ENCODE peak calls at places on chromosomes 3 and 15, in eight cellular contexts. D, X, Z, R, B, I, P and L are unnamed samples.
A peak's percentile ranks its signal among the peaks of the same experiment; 100 is the strongest.

GRCh38 chr3:79729096-79729495 is 38.7 kb downstream of the ROBO1 start:
- DNase-seq in D (no peak), X (peak; percentile 3), Z (no peak), R (no peak), B (peak; percentile 39), I (no peak), P (no peak), L (no peak)

GRCh38 chr3:61674595-61674994 is 113.2 kb downstream of the PTPRG start:
- DNase-seq in D (no peak), X (no peak), Z (no peak), R (no peak), B (no peak), I (no peak), P (no peak), L (no peak)

GRCh38 chr3:14544282-14545250 is 4.4 kb upstream of the GRIP2 start:
- DNase-seq in D (no peak), X (no peak), Z (no peak), R (peak; percentile 69), B (no peak), I (no peak), P (no peak), L (no peak)

GRCh38 chr15:36579792-36580431 is 486 bp downstream of the CDIN1 start:
- DNase-seq in D (peak; percentile 33), X (no peak), Z (no peak), R (no peak), B (no peak), I (peak; percentile 55), P (peak; percentile 3), L (no peak)

GRCh38 chr15:67750371-67750770 is 74.9 kb upstream of the SKOR1 start:
- DNase-seq in D (no peak), X (no peak), Z (no peak), R (no peak), B (no peak), I (no peak), P (no peak), L (no peak)

GRCh38 chr15:37109952-37110630 is 9.7 kb upstream of the MEIS2 start:
- DNase-seq in D (no peak), X (peak; percentile 82), Z (peak; percentile 74), R (no peak), B (peak; percentile 51), I (no peak), P (no peak), L (peak; percentile 68)

GRCh38 chr3:52705688-52706686 is at the start of the genes GLT8D1 and SPCS1:
- DNase-seq in D (peak; percentile 89), X (peak; percentile 90), Z (peak; percentile 73), R (peak; percentile 98), B (peak; percentile 96), I (peak; percentile 93), P (peak; percentile 70), L (peak; percentile 96)

GRCh38 chr3:69250014-69250413 is 127.6 kb upstream of the LMOD3 start:
- DNase-seq in D (no peak), X (peak; percentile 6), Z (no peak), R (no peak), B (no peak), I (peak; percentile 82), P (peak; percentile 42), L (peak; percentile 63)

GRCh38 chr3:111903067-111903511 is 44.0 kb downstream of the PHLDB2 start:
- DNase-seq in D (no peak), X (peak; percentile 59), Z (no peak), R (no peak), B (no peak), I (no peak), P (no peak), L (no peak)

GRCh38 chr15:29233566-29233965 is 36.1 kb downstream of the NSMCE3 start:
- DNase-seq in D (no peak), X (no peak), Z (no peak), R (no peak), B (no peak), I (no peak), P (no peak), L (no peak)

DNA sequence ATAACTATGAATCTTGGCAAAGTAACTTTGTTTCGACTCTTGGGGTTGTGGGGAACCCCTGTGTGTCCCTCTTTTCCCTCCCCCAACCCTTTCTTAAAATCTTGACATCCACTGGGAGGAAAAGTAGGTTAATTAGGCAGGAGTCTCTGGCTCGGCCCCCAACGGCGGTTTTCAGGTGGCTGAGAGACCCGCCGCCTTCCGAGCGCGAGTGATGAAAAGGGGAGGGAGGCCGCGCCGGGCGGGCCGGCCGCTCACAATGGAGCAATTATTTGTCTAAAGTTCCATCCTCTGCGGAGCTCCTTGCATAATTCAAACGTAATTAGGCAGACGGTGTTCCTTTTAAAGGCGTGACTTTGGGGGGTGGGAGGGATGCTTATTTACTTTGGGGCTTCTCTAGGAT is 51.7 kb downstream of the ZIC4 start:
- DNase-seq in D (no peak), X (no peak), Z (no peak), R (no peak), B (no peak), I (no peak), P (no peak), L (no peak)
- H3K27me3 ChIP-seq in D (no peaks in the 10 kb centered on the region), X (peaks cover 100% of the 10 kb centered on the region), Z (peaks cover 37% of the 10 kb centered on the region), R (peaks cover 75% of the 10 kb centered on the region), B (peaks cover 66% of the 10 kb centered on the region), I (no peaks in the 10 kb centered on the region), P (peaks cover 59% of the 10 kb centered on the region), L (peaks cover 65% of the 10 kb centered on the region)

DNA sequence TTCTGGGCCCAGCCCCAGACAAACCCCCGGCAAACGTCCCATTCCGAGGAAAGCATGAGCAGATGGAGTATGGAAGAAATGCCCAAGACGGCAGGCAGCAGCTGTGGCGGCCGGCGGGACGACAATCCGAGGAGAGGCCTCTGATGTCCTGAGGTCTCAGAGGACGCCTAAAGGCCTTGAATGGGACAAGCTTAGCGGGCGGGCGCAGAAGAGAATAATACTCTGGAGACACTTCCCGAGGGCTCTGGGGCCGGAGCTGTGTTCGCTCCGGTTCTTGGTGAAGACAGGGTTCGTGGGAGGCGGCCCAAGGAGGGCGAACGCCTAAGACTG is 454 bp upstream of the OGG1 start:
- DNase-seq in D (no peak), X (no peak), Z (no peak), R (no peak), B (no peak), I (no peak), P (no peak), L (no peak)
- H3K27me3 ChIP-seq in D (no peaks in the 10 kb centered on the region), X (no peaks in the 10 kb centered on the region), Z (no peaks in the 10 kb centered on the region), R (no peaks in the 10 kb centered on the region), B (no peaks in the 10 kb centered on the region), I (no peaks in the 10 kb centered on the region), P (no peaks in the 10 kb centered on the region), L (no peaks in the 10 kb centered on the region)

GRCh38 chr15:74277245-74277644 is 41.1 kb downstream of the CCDC33 start:
- DNase-seq in D (no peak), X (no peak), Z (no peak), R (no peak), B (no peak), I (no peak), P (no peak), L (no peak)
- H3K27me3 ChIP-seq in D (peaks cover 98% of the 10 kb centered on the region), X (no peaks in the 10 kb centered on the region), Z (no peaks in the 10 kb centered on the region), R (peaks cover 23% of the 10 kb centered on the region), B (no peaks in the 10 kb centered on the region), I (no peaks in the 10 kb centered on the region), P (no peaks in the 10 kb centered on the region), L (no peaks in the 10 kb centered on the region)

DNA sequence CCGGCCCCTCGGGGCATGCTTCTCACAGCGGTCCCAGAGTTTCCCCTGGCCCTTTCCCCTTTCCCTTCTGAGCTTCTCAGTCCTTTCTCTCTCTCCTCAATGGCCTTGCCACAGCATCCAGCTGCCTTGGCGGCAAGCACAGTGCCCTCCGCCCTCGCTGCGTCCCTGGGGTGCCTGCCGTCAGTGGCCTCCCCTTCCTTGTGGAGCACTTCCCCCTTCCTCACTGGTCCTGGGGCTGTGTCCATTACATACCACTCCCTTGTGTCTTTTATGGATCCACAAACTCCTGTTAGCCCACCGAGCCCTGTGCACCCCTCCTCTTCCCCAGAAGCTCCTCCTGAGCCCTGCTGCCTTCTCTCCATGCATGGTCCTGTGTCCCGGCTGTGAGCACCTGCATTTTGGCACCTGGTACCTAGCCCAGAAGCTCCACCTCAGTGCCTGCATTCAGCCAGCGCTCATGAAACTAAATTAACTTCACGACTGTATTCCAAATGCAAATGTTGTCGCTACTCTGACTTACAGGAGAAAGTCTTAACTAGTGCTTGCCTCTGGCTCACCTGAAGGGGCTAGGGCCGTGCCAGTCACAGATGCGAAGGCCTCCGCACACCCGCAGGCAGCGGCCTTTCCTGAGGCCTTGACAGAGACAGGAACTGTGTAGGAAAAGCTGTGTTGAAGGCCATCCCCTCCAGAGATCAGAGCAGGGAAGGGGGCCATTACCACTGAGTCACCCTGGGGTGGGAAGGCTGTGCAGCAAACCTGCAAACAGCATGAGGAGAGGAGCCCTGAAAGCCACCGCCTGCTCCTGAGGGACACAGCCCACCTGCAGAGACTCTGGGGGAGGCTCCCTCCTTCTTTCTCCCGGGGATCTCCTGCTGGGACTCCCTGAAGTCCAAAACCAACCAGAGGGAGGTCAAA is 19.1 kb upstream of the KLF13 start:
- DNase-seq in D (no peak), X (no peak), Z (peak; percentile 52), R (peak; percentile 67), B (no peak), I (peak; percentile 37), P (no peak), L (peak; percentile 54)
- H3K27me3 ChIP-seq in D (no peaks in the 10 kb centered on the region), X (peaks cover 31% of the 10 kb centered on the region), Z (no peaks in the 10 kb centered on the region), R (no peaks in the 10 kb centered on the region), B (peaks cover 8% of the 10 kb centered on the region), I (no peaks in the 10 kb centered on the region), P (no peaks in the 10 kb centered on the region), L (peaks cover 5% of the 10 kb centered on the region)